ENCODE peak calls at places on chromosomes 4 and X, in six cellular contexts. D is stimulated activated CD4-positive, alpha-beta T cell treated with anti-CD3 and anti-CD28 coated beads, Interleukin-1b, Interleukin-23, amount 100 ng/mL, for 4 hours; I is posterior cingulate gyrus; H is HCEC 1CT; E is activated CD4-positive, CD25-positive, alpha-beta regulatory T cell treated with anti-CD3 and anti-CD28 coated beads, Interleukin-2, amount 50 U/mL, for 72 hours; C is activated CD8-positive, alpha-beta memory T cell treated with anti-CD3 and anti-CD28 coated beads, Interleukin-2, amount 50 U/mL, for 4 hours. X is an unnamed sample.

GRCh38 chrX:152245231-152245630 is 106.9 kb upstream of the MAGEA10 start:
- DNase-seq in D (no peak), I (no peak), H (no peak), E (no peak), C (no peak), X (no peak)

GRCh38 chrX:13360146-13360545 is 40.3 kb upstream of the ATXN3L start:
- DNase-seq in D (no peak), I (no peak), H (no peak), E (no peak), C (no peak), X (peak)

GRCh38 chr4:156783963-156784362 is 187.6 kb downstream of the PDGFC start:
- DNase-seq in D (no peak), I (no peak), H (no peak), E (no peak), C (no peak), X (no peak)

GRCh38 chrX:42089014-42089413 is 165.7 kb upstream of the CASK start:
- DNase-seq in D (no peak), I (no peak), H (no peak), E (no peak), C (no peak), X (no peak)

GRCh38 chrX:24153175-24153795 is 3.8 kb downstream of the ZFX start:
- DNase-seq in D (no peak), I (no peak), H (no peak), E (no peak), C (no peak), X (no peak)

GRCh38 chr4:170497105-170497504 is 407.3 kb upstream of the AADAT start:
- DNase-seq in D (no peak), I (peak), H (no peak), E (no peak), C (no peak), X (no peak)

GRCh38 chr4:73707918-73708577 is 32.3 kb upstream of the CXCL8 start:
- DNase-seq in D (no peak), I (no peak), H (peak), E (no peak), C (no peak), X (no peak)

GRCh38 chrX:15680401-15680800 is 15.8 kb upstream of the CLTRN start:
- DNase-seq in D (no peak), I (no peak), H (peak), E (no peak), C (no peak), X (no peak)

GRCh38 chr4:6767341-6767724 is 15.2 kb upstream of the KIAA0232 start:
- DNase-seq in D (no peak), I (peak), H (no peak), E (no peak), C (no peak), X (no peak)

GRCh38 chrX:14616876-14617275 is 87.5 kb downstream of the GLRA2 start:
- DNase-seq in D (no peak), I (no peak), H (no peak), E (no peak), C (no peak), X (no peak)

GRCh38 chr4:124111922-124112321 is 600.6 kb downstream of the ANKRD50 start:
- DNase-seq in D (no peak), I (no peak), H (peak), E (no peak), C (no peak), X (no peak)

GRCh38 chr4:185773419-185773818 is 38.6 kb downstream of the SORBS2 start:
- DNase-seq in D (no peak), I (no peak), H (no peak), E (no peak), C (no peak), X (no peak)

GRCh38 chrX:16827225-16827624 is 41.0 kb downstream of the TXLNG start:
- DNase-seq in D (no peak), I (no peak), H (no peak), E (no peak), C (no peak), X (no peak)

GRCh38 chrX:98067611-98068010 is 1183.9 kb downstream of the RPA4 start:
- DNase-seq in D (no peak), I (no peak), H (no peak), E (no peak), C (no peak), X (no peak)

GRCh38 chrX:118420462-118420861 is 74.6 kb downstream of the WDR44 start:
- DNase-seq in D (no peak), I (no peak), H (no peak), E (no peak), C (no peak), X (peak)

GRCh38 chrX:16516473-16516872 is 133.5 kb upstream of the S100G start:
- DNase-seq in D (no peak), I (no peak), H (no peak), E (no peak), C (no peak), X (no peak)

GRCh38 chrX:14051416-14051815 is 21.7 kb upstream of the GEMIN8 start:
- DNase-seq in D (no peak), I (no peak), H (no peak), E (no peak), C (no peak), X (no peak)

GRCh38 chr4:22850055-22850454 is 157.3 kb downstream of the GBA3 start:
- DNase-seq in D (no peak), I (no peak), H (no peak), E (no peak), C (no peak), X (no peak)

GRCh38 chr4:184453402-184454160 is 20.8 kb downstream of the IRF2 start:
- DNase-seq in D (no peak), I (no peak), H (peak), E (no peak), C (peak), X (no peak)

GRCh38 chr4:109389367-109390118 is 44.1 kb upstream of the SEC24B start:
- DNase-seq in D (no peak), I (no peak), H (no peak), E (no peak), C (no peak), X (no peak)

GRCh38 chr4:113541933-113542332 is 219.6 kb downstream of the CAMK2D start:
- DNase-seq in D (no peak), I (no peak), H (peak), E (no peak), C (no peak), X (peak)

GRCh38 chr4:13866881-13867280 is 239.4 kb upstream of the BOD1L1 start:
- DNase-seq in D (no peak), I (no peak), H (peak), E (no peak), C (no peak), X (no peak)

GRCh38 chr4:124427095-124427767 is 285.3 kb downstream of the ANKRD50 start:
- DNase-seq in D (no peak), I (no peak), H (no peak), E (no peak), C (no peak), X (no peak)

GRCh38 chr4:3481113-3481531 is 18.0 kb downstream of the DOK7 start:
- DNase-seq in D (no peak), I (no peak), H (no peak), E (no peak), C (no peak), X (no peak)

GRCh38 chrX:26927419-26927818 is 535.7 kb downstream of the PPP4R3C start:
- DNase-seq in D (no peak), I (no peak), H (no peak), E (no peak), C (no peak), X (no peak)

GRCh38 chr4:77581724-77582123 is 23.9 kb upstream of the CXCL13 start:
- DNase-seq in D (no peak), I (no peak), H (no peak), E (no peak), C (no peak), X (no peak)

GRCh38 chr4:86788826-86789225 is 60.4 kb downstream of the SLC10A6 start:
- DNase-seq in D (no peak), I (no peak), H (no peak), E (no peak), C (no peak), X (no peak)

GRCh38 chr4:156999175-156999517 is 27.5 kb upstream of the PDGFC start:
- DNase-seq in D (no peak), I (no peak), H (peak), E (no peak), C (no peak), X (no peak)

GRCh38 chrX:15721911-15722310 is 16.2 kb upstream of the CA5B start:
- DNase-seq in D (no peak), I (no peak), H (peak), E (no peak), C (no peak), X (no peak)

GRCh38 chrX:129590596-129590995 is 50.5 kb downstream of the OCRL start:
- DNase-seq in D (no peak), I (no peak), H (no peak), E (no peak), C (no peak), X (no peak)

GRCh38 chr4:75327804-75328512 is 186.2 kb downstream of the RCHY1 start:
- DNase-seq in D (no peak), I (no peak), H (no peak), E (no peak), C (no peak), X (no peak)

GRCh38 chr4:87166296-87166854 is 54.0 kb downstream of the KLHL8 start:
- DNase-seq in D (no peak), I (no peak), H (no peak), E (no peak), C (no peak), X (no peak)

GRCh38 chrX:42616981-42617380 is 161.0 kb downstream of the PPP1R2C start:
- DNase-seq in D (no peak), I (no peak), H (no peak), E (no peak), C (no peak), X (no peak)

GRCh38 chr4:74006009-74006476 is 7.6 kb upstream of the CXCL5 start:
- DNase-seq in D (no peak), I (no peak), H (peak), E (no peak), C (no peak), X (no peak)

GRCh38 chr4:140109626-140110213 is 44.3 kb downstream of the MAML3 start:
- DNase-seq in D (no peak), I (no peak), H (no peak), E (no peak), C (no peak), X (peak)

GRCh38 chr4:145808021-145808650 is 128.2 kb downstream of the C4orf51 start:
- DNase-seq in D (no peak), I (no peak), H (peak), E (no peak), C (no peak), X (no peak)